ENCODE peak calls at places on chromosome 17, in four cellular contexts. Y is K562, X is HL-60, F is GM12878. Q is an unnamed sample.

GRCh38 chr17:35725917-35726608 is 5.4 kb upstream of the RASL10B start:
- DNase-seq in F (no peak), X (no peak), Y (no peak), Q (no peak)

GRCh38 chr17:48181653-48182052 is 74.1 kb downstream of the SNX11 start:
- DNase-seq in F (no peak), Y (peak), X (no peak), Q (no peak)

GRCh38 chr17:4307179-4307930 is 43.6 kb upstream of the ANKFY1 start:
- DNase-seq in F (no peak), Y (no peak), X (no peak), Q (no peak)

GRCh38 chr17:27236710-27237315 is 57.1 kb upstream of the WSB1 start:
- DNase-seq in X (peak), Y (peak), F (no peak), Q (no peak)

GRCh38 chr17:41521574-41522261 is 3.0 kb upstream of the KRT15 start:
- DNase-seq in Y (peak), F (no peak), X (no peak), Q (no peak)

GRCh38 chr17:4179071-4179470 is 36.1 kb downstream of the CYB5D2 start:
- DNase-seq in Y (no peak), F (no peak), X (no peak), Q (no peak)

GRCh38 chr17:77445908-77446535 is 305.3 kb downstream of the SEC14L1 start:
- DNase-seq in Y (peak), X (peak), F (no peak), Q (no peak)

GRCh38 chr17:63113167-63113566 is 147.1 kb downstream of the TANC2 start:
- DNase-seq in Y (peak), F (no peak), X (no peak), Q (no peak)

GRCh38 chr17:7878234-7878633 is 10.4 kb upstream of the CHD3 start:
- DNase-seq in Y (no peak), X (no peak), F (no peak), Q (no peak)

GRCh38 chr17:28381141-28381825 is 9.8 kb downstream of the SARM1 start:
- DNase-seq in X (no peak), F (no peak), Y (no peak), Q (no peak)

GRCh38 chr17:9928601-9929341 is 23.7 kb upstream of the RCVRN start:
- DNase-seq in Y (peak), F (no peak), X (no peak), Q (no peak)

GRCh38 chr17:13160790-13161189 is 143.0 kb upstream of the ELAC2 start:
- DNase-seq in Y (no peak), F (no peak), X (no peak), Q (no peak)

GRCh38 chr17:876272-876671 is 94.1 kb downstream of the MRM3 start:
- DNase-seq in F (no peak), X (peak), Y (no peak), Q (no peak)

GRCh38 chr17:41308918-41309359 is at the start of gene KRTAP16-1:
- DNase-seq in Y (no peak), F (no peak), X (no peak), Q (no peak)

GRCh38 chr17:48547839-48548686 is 3.2 kb upstream of the HOXB2 start:
- DNase-seq in X (no peak), F (no peak), Y (peak), Q (no peak)

GRCh38 chr17:39167492-39167891 is 1.5 kb upstream of the ARL5C start:
- DNase-seq in X (peak), F (no peak), Y (no peak), Q (no peak)

GRCh38 chr17:17846003-17846402 is 9.2 kb upstream of the SREBF1 start:
- DNase-seq in Y (no peak), F (no peak), X (no peak), Q (no peak)

GRCh38 chr17:35577826-35578194 is 561 bp downstream of the PEX12 start:
- DNase-seq in F (no peak), X (peak), Y (no peak), Q (no peak)

GRCh38 chr17:10062757-10063385 is 135.5 kb downstream of the GAS7 start:
- DNase-seq in Y (no peak), F (no peak), X (peak), Q (no peak)

GRCh38 chr17:55394357-55395021 is 27.1 kb downstream of the MMD start:
- DNase-seq in F (no peak), Y (no peak), X (no peak), Q (no peak)

GRCh38 chr17:69246726-69247375 is 18.2 kb upstream of the ABCA10 start:
- DNase-seq in X (no peak), Y (peak), F (peak), Q (no peak)

GRCh38 chr17:42779942-42780815 is at the start of gene WNK4:
- DNase-seq in X (no peak), Y (peak), F (no peak), Q (no peak)

GRCh38 chr17:41026668-41027471 is at the start of gene KRTAP1-5:
- DNase-seq in F (no peak), Y (no peak), X (no peak), Q (no peak)

GRCh38 chr17:67441052-67441738 is 64.1 kb downstream of the PITPNC1 start:
- DNase-seq in F (no peak), X (peak), Y (no peak), Q (no peak)

GRCh38 chr17:694239-694638 is 20.4 kb downstream of the VPS53 start:
- DNase-seq in Y (no peak), X (no peak), F (no peak), Q (no peak)

GRCh38 chr17:80819422-80820164 is 172.0 kb upstream of the CHMP6 start:
- DNase-seq in F (no peak), X (no peak), Y (no peak), Q (no peak)

GRCh38 chr17:42276609-42277341 is 584 bp upstream of the STAT5B start:
- DNase-seq in Y (peak), X (peak), F (no peak), Q (no peak)

GRCh38 chr17:40564883-40565744 is at the start of gene CCR7:
- DNase-seq in F (no peak), X (no peak), Y (peak), Q (no peak)

GRCh38 chr17:77316651-77317050 is 175.9 kb downstream of the SEC14L1 start:
- DNase-seq in F (no peak), X (no peak), Y (no peak), Q (no peak)

GRCh38 chr17:17768415-17769088 is 68.2 kb downstream of the SREBF1 start:
- DNase-seq in X (no peak), F (no peak), Y (no peak), Q (no peak)

GRCh38 chr17:31598921-31599571 is 207.6 kb downstream of the RAB11FIP4 start:
- DNase-seq in Y (no peak), X (no peak), F (no peak), Q (no peak)

GRCh38 chr17:193841-194806 is 12.7 kb upstream of the DOC2B start:
- DNase-seq in X (no peak), F (no peak), Y (no peak), Q (no peak)

GRCh38 chr17:61361084-61361483 is 38.6 kb upstream of the TBX2 start:
- DNase-seq in X (no peak), F (no peak), Y (no peak), Q (no peak)

GRCh38 chr17:62562656-62563055 is 64.8 kb upstream of the MRC2 start:
- DNase-seq in F (no peak), X (no peak), Y (no peak), Q (no peak)

GRCh38 chr17:77127735-77128361 is 12.9 kb upstream of the SEC14L1 start:
- DNase-seq in F (no peak), X (peak), Y (no peak), Q (no peak)

GRCh38 chr17:80683625-80684100 is 139.0 kb downstream of the RPTOR start:
- DNase-seq in F (no peak), X (no peak), Y (no peak), Q (no peak)

GRCh38 chr17:30454635-30455034 is 22.6 kb upstream of the GOSR1 start:
- DNase-seq in F (no peak), X (peak), Y (no peak), Q (no peak)

GRCh38 chr17:40312131-40312731 is 3.3 kb downstream of the RARA start:
- DNase-seq in F (no peak), Y (no peak), X (no peak), Q (no peak)

GRCh38 chr17:19384723-19385391 is 2.1 kb downstream of the MFAP4 start:
- DNase-seq in X (peak), F (no peak), Y (peak), Q (no peak)

GRCh38 chr17:75707096-75707720 is 14.1 kb upstream of the ITGB4 start:
- DNase-seq in X (no peak), F (no peak), Y (peak), Q (no peak)
- TF ChIP-seq POLR2AphosphoS5 in X (no peak), F (peak), Y (peak), Q (no peak)

DNA sequence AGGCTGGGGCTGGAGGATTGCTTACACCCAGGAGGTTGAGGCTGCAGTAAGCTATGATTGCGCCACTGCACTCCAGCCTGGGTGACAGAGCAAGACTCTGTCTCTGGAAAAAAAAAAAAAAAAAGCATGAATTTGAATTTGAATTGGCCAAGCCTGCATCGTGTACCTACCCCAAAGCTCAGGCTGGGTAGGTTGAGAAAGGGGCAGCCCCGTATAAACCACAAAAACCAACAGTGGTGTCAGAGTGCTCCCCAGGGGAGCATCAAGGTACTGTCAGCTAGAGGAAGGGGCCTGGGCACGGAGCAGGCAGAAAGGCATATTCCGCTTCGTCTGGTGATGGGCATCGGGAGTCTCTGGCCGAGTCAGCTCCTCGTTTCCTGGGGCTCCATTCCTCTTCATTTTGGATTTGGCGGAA is 40.9 kb downstream of the RAP1GAP2 start:
- DNase-seq in X (no peak), F (no peak), Y (no peak), Q (no peak)
- TF ChIP-seq SPI1 in X (no peak), F (no peak), Y (no peak), Q (no peak)

GRCh38 chr17:50482516-50482915 is 3.9 kb downstream of the RSAD1 start:
- DNase-seq in F (peak), X (peak), Y (peak), Q (no peak)
- TF ChIP-seq POLR2AphosphoS5 in F (no peak), X (no peak), Y (no peak), Q (no peak)

GRCh38 chr17:73261952-73262675 is 434 bp upstream of the CPSF4L start:
- DNase-seq in F (no peak), Y (no peak), X (peak), Q (no peak)
- TF ChIP-seq SPI1 in F (no peak), Y (no peak), X (peak), Q (peak)

GRCh38 chr17:46262271-46262670 is 32.7 kb upstream of the LRRC37A start:
- DNase-seq in F (no peak), X (no peak), Y (no peak), Q (no peak)

GRCh38 chr17:46264456-46265198 is 30.3 kb upstream of the LRRC37A start:
- DNase-seq in X (peak), F (no peak), Y (peak), Q (no peak)

GRCh38 chr17:46270032-46270431 is 24.9 kb upstream of the LRRC37A start:
- DNase-seq in F (no peak), X (peak), Y (no peak), Q (no peak)

GRCh38 chr17:46266656-46267544 is 28.0 kb upstream of the LRRC37A start:
- DNase-seq in Y (peak), F (peak), X (peak), Q (peak)
- TF ChIP-seq POLR2AphosphoS5 in Y (peak), F (peak), X (peak), Q (peak)

GRCh38 chr17:37815516-37815915 is 70.7 kb upstream of the HNF1B start:
- DNase-seq in Y (no peak), F (no peak), X (no peak), Q (no peak)

GRCh38 chr17:37816951-37817350 is 72.1 kb upstream of the HNF1B start:
- DNase-seq in Y (no peak), X (no peak), F (no peak), Q (no peak)

GRCh38 chr17:37818689-37819088 is 73.8 kb upstream of the HNF1B start:
- DNase-seq in X (no peak), F (no peak), Y (no peak), Q (no peak)

GRCh38 chr17:37813753-37814152 is 68.9 kb upstream of the HNF1B start:
- DNase-seq in Y (no peak), X (no peak), F (no peak), Q (no peak)
- TF ChIP-seq SPI1 in Y (no peak), X (no peak), F (no peak), Q (no peak)

DNA sequence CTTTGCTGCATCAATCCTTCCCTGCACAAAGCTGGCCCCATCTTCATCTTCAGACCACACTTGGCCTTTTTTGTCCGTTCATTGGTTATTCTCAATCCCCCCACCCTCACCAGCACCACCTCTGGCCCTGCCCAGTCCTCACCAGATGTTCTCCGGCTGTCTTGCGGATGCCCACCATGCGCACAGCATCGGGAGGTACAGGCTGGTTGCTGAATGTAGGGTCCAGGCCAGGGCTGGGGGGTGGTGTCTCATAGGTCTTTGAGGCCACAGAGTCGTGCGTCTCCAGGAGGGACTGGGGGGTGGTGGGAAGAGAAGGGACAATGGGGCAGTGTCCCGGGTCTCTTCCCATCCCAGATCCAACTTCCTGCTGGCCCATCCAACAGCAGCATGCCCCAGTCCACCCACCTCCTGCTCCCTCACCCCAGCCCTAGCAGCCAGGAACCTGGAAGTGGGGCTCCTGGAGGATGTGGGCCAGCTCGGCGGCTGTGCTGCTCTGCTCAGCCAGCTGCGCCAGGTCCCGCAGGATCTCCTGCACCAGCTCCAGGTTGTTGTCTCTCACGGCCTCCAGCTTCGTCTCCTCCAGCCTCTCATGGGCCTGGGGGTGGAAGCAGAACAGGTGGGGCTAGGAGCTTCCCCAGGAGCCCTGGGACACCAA is 24.4 kb downstream of the MPP2 start:
- DNase-seq in F (no peak), X (no peak), Y (no peak), Q (no peak)
- TF ChIP-seq POLR2AphosphoS5 in F (no peak), X (no peak), Y (no peak), Q (no peak)

GRCh38 chr17:73957564-73957963 is 245.9 kb upstream of the RPL38 start:
- DNase-seq in X (no peak), Y (no peak), F (no peak), Q (no peak)
- TF ChIP-seq SPI1 in X (no peak), Y (no peak), F (no peak), Q (no peak)

GRCh38 chr17:78870621-78871020 is 30.0 kb upstream of the USP36 start:
- DNase-seq in Y (no peak), F (no peak), X (no peak), Q (no peak)
- TF ChIP-seq POLR2AphosphoS5 in Y (no peak), F (no peak), X (no peak), Q (no peak)

GRCh38 chr17:57288034-57288752 is 31.9 kb downstream of the MSI2 start:
- DNase-seq in F (no peak), X (no peak), Y (no peak), Q (no peak)
- TF ChIP-seq SPI1 in F (no peak), X (no peak), Y (no peak), Q (no peak)

Q was measured in GM12891.